ENCODE peak calls at places on chromosome 13, in nine cellular contexts. N, E, Q, L, P, J, R, D and H are unnamed samples.

GRCh38 chr13:112748947-112749346 is 59.1 kb downstream of the ATP11A start:
- DNase-seq in N (no peak), E (no peak), Q (no peak), L (peak), P (no peak), J (peak), R (no peak), D (no peak), H (no peak)

GRCh38 chr13:98888890-98889279 is 89.0 kb downstream of the DOCK9 start:
- DNase-seq in N (no peak), E (no peak), Q (no peak), L (no peak), P (no peak), J (no peak), R (no peak), D (no peak), H (no peak)

GRCh38 chr13:67221630-67222226 is 8.4 kb downstream of the PCDH9 start:
- DNase-seq in N (no peak), E (no peak), Q (no peak), L (no peak), P (no peak), J (no peak), R (no peak), D (no peak), H (no peak)

GRCh38 chr13:46633416-46633815 is 80.4 kb downstream of the LRCH1 start:
- DNase-seq in N (no peak), E (no peak), Q (no peak), L (no peak), P (peak), J (no peak), R (no peak), D (peak), H (peak)

GRCh38 chr13:20400774-20401173 is 124.9 kb downstream of the CRYL1 start:
- DNase-seq in N (no peak), E (no peak), Q (no peak), L (no peak), P (no peak), J (no peak), R (no peak), D (peak), H (no peak)

GRCh38 chr13:73325351-73326214 is 266.8 kb downstream of the KLF5 start:
- DNase-seq in N (no peak), E (no peak), Q (no peak), L (no peak), P (no peak), J (no peak), R (no peak), D (peak), H (peak)

GRCh38 chr13:19283836-19284235 is 102.2 kb upstream of the TUBA3C start:
- DNase-seq in N (no peak), E (no peak), Q (no peak), L (no peak), P (no peak), J (no peak), R (no peak), D (no peak), H (no peak)

GRCh38 chr13:108495686-108496363 is 133.6 kb upstream of the MYO16 start:
- DNase-seq in N (peak), E (no peak), Q (no peak), L (no peak), P (no peak), J (no peak), R (no peak), D (no peak), H (no peak)

GRCh38 chr13:113959198-113959597 is 14.7 kb downstream of the C13orf46 start:
- DNase-seq in N (no peak), E (no peak), Q (no peak), L (no peak), P (no peak), J (peak), R (no peak), D (peak), H (no peak)

GRCh38 chr13:98752111-98752941 is at the start of gene SLC15A1:
- DNase-seq in N (peak), E (no peak), Q (no peak), L (peak), P (no peak), J (no peak), R (no peak), D (no peak), H (peak)

GRCh38 chr13:36815069-36815468 is 4.0 kb upstream of the RFXAP start:
- DNase-seq in N (no peak), E (no peak), Q (no peak), L (no peak), P (no peak), J (no peak), R (no peak), D (peak), H (no peak)

GRCh38 chr13:100274942-100275506 is 186.1 kb downstream of the PCCA start:
- DNase-seq in N (no peak), E (no peak), Q (no peak), L (no peak), P (no peak), J (no peak), R (no peak), D (peak), H (no peak)

GRCh38 chr13:70941454-70941853 is 833.2 kb upstream of the KLHL1 start:
- DNase-seq in N (no peak), E (no peak), Q (no peak), L (no peak), P (no peak), J (no peak), R (no peak), D (no peak), H (no peak)

GRCh38 chr13:111883571-111884343 is 183.2 kb upstream of the SOX1 start:
- DNase-seq in N (no peak), E (no peak), Q (no peak), L (no peak), P (no peak), J (no peak), R (no peak), D (no peak), H (no peak)

GRCh38 chr13:108269601-108270328 is at the start of gene TNFSF13B:
- DNase-seq in N (peak), E (peak), Q (no peak), L (peak), P (no peak), J (peak), R (no peak), D (peak), H (no peak)

GRCh38 chr13:36356058-36356457 is 9.9 kb upstream of the SPART start:
- DNase-seq in N (no peak), E (no peak), Q (no peak), L (no peak), P (no peak), J (no peak), R (no peak), D (no peak), H (no peak)

GRCh38 chr13:97904059-97904458 is 49.4 kb upstream of the IPO5 start:
- DNase-seq in N (no peak), E (no peak), Q (no peak), L (no peak), P (no peak), J (no peak), R (no peak), D (no peak), H (no peak)

GRCh38 chr13:82010780-82011179 is 1669.9 kb upstream of the SPRY2 start:
- DNase-seq in N (no peak), E (no peak), Q (no peak), L (no peak), P (no peak), J (no peak), R (no peak), D (peak), H (no peak)

GRCh38 chr13:52067237-52067636 is 42.7 kb downstream of the UTP14C start:
- DNase-seq in N (no peak), E (no peak), Q (no peak), L (no peak), P (no peak), J (no peak), R (no peak), D (no peak), H (peak)

GRCh38 chr13:98508280-98509074 is 68.4 kb downstream of the STK24 start:
- DNase-seq in N (no peak), E (no peak), Q (no peak), L (no peak), P (peak), J (no peak), R (no peak), D (peak), H (no peak)

GRCh38 chr13:70520275-70520674 is 412.0 kb upstream of the KLHL1 start:
- DNase-seq in N (no peak), E (no peak), Q (no peak), L (no peak), P (no peak), J (no peak), R (no peak), D (peak), H (no peak)

GRCh38 chr13:84366484-84366883 is 484.2 kb upstream of the SLITRK1 start:
- DNase-seq in N (no peak), E (no peak), Q (no peak), L (no peak), P (peak), J (no peak), R (no peak), D (no peak), H (no peak)

GRCh38 chr13:49238621-49239020 is 9.1 kb upstream of the CDADC1 start:
- DNase-seq in N (no peak), E (no peak), Q (no peak), L (no peak), P (no peak), J (no peak), R (no peak), D (peak), H (no peak)

GRCh38 chr13:94959616-94960015 is 247.3 kb upstream of the SOX21 start:
- DNase-seq in N (no peak), E (no peak), Q (no peak), L (no peak), P (no peak), J (no peak), R (no peak), D (no peak), H (no peak)

GRCh38 chr13:104320446-104320845 is 1254.2 kb upstream of the SLC10A2 start:
- DNase-seq in N (no peak), E (no peak), Q (no peak), L (no peak), P (no peak), J (no peak), R (no peak), D (no peak), H (no peak)

GRCh38 chr13:35219021-35219420 is 257.5 kb downstream of the MAB21L1 start:
- DNase-seq in N (no peak), E (no peak), Q (no peak), L (no peak), P (no peak), J (no peak), R (no peak), D (no peak), H (no peak)

GRCh38 chr13:43132228-43132627 is 108.8 kb downstream of the DNAJC15 start:
- DNase-seq in N (peak), E (no peak), Q (peak), L (peak), P (peak), J (no peak), R (no peak), D (peak), H (peak)